ENCODE peak calls at places on chromosome 22, in ten cellular contexts. T, M, U, H, D, E, I, X, J and G are unnamed samples.

GRCh38 chr22:17358394-17358793 is 10.9 kb upstream of the CECR2 start:
- DNase-seq in E (no peak), I (no peak), H (no peak), D (no peak), T (no peak), M (no peak), J (no peak), X (no peak), U (no peak), G (no peak)

GRCh38 chr22:42653992-42654391 is 4.8 kb upstream of the CYB5R3 start:
- DNase-seq in D (no peak), E (no peak), I (no peak), X (no peak), T (no peak), H (no peak), M (no peak), J (no peak), U (no peak), G (no peak)

GRCh38 chr22:23777776-23778575 is 5.3 kb downstream of the MMP11 start:
- DNase-seq in M (no peak), H (peak; percentile 18), D (no peak), U (peak; percentile 84), E (no peak), T (no peak), X (no peak), J (no peak), I (no peak), G (no peak)

GRCh38 chr22:37195921-37196320 is 7.9 kb upstream of the C1QTNF6 start:
- DNase-seq in X (no peak), I (peak; percentile 65), T (no peak), H (peak; percentile 16), D (peak; percentile 11), J (no peak), U (no peak), E (peak; percentile 12), M (peak; percentile 55), G (no peak)

GRCh38 chr22:47310601-47311000 is 548.2 kb downstream of the TBC1D22A start:
- DNase-seq in X (peak; percentile 36), U (no peak), I (peak; percentile 8), H (peak; percentile 31), M (no peak), D (peak; percentile 94), E (no peak), J (no peak), T (no peak), G (no peak)

GRCh38 chr22:43099095-43099494 is 9.9 kb upstream of the TTLL1 start:
- DNase-seq in D (no peak), E (no peak), T (no peak), M (no peak), X (no peak), J (no peak), I (no peak), H (no peak), U (no peak), G (no peak)

GRCh38 chr22:37079158-37079557 is 27.6 kb downstream of the KCTD17 start:
- DNase-seq in I (no peak), U (no peak), E (no peak), X (no peak), M (no peak), J (no peak), D (no peak), T (no peak), H (no peak), G (no peak)

GRCh38 chr22:20955548-20955947 is 11.5 kb upstream of the AIFM3 start:
- DNase-seq in M (no peak), X (no peak), J (no peak), U (no peak), E (no peak), D (peak; percentile 10), T (no peak), I (no peak), H (no peak), G (no peak)

GRCh38 chr22:39723899-39724351 is 153.4 kb downstream of the CACNA1I start:
- DNase-seq in M (peak; percentile 85), J (peak; percentile 25), T (no peak), E (peak; percentile 9), D (peak; percentile 3), X (peak; percentile 50), H (peak; percentile 50), U (no peak), I (peak; percentile 16), G (no peak)

GRCh38 chr22:37817705-37818311 is 5.4 kb upstream of the GALR3 start:
- DNase-seq in J (peak; percentile 89), M (peak; percentile 88), H (peak; percentile 68), T (peak; percentile 89), D (peak; percentile 75), I (peak; percentile 58), X (peak; percentile 69), U (peak; percentile 90), E (peak; percentile 84), G (peak; percentile 79)

DNA sequence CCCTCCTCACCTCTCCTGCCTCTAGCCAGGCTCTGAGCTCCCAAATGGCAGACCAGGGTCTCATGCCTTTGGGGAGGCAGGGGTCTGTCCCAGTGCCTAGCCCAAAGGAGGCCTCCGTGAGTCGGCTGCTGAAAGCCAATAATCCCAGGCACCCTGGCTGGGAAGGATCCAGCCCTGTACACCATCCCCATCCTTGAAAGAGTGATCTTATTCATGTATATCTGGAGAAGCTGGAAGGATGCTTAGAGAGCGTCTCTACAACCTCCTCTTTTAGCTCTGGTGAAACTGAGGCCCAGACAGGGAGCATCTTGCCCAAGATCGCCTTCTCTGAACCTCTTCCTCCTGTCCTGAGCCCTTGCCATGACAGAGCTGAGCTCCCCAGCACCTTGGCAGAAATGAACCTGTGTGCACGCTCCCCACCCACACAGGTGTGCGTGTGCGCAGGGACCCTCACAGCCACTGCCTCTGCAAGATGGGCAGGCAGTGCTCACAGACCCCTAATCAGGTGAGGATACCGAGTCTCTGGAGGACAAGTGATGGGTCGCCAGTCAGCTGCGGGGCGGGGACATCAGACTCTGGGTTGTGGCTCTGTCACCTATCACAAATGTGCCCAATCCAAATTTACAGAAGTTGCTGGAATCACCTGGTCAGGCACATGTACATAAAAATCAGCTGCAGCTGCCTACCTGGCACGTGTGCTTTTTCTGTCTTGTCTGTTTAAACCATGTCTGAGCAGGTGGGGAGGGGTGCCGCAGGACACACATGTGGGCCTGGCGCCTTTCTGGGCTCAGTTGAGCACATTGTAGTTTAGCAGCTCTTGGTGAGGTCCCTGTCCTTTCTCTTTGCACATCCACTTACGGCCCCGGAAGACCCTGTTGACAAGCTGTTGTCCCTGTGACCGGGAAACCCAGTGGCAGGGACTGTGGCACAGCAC is 49.3 kb upstream of the WNT7B start:
- DNase-seq in I (no peak), E (peak; percentile 41), U (peak; percentile 66), H (no peak), X (no peak), J (no peak), M (no peak), D (no peak), T (no peak), G (no peak)
- H3K27ac ChIP-seq in I (no peak overlapping the region), E (peak overlapping the region; percentile 83), U (peak overlapping the region; percentile 74), H (no peak overlapping the region), X (no peak overlapping the region), J (peak overlapping the region; percentile 74), M (no peak overlapping the region), D (no peak overlapping the region), T (no peak overlapping the region), G (no peak overlapping the region)

GRCh38 chr22:25069758-25070461 is 117.4 kb downstream of the KIAA1671 start:
- DNase-seq in D (no peak), E (no peak), T (no peak), U (no peak), X (no peak), J (no peak), I (no peak), H (no peak), M (peak; percentile 21), G (no peak)
- H3K4me1 ChIP-seq in D (no peaks in the 10 kb centered on the region), E (no peaks in the 10 kb centered on the region), T (no peaks in the 10 kb centered on the region), U (no peaks in the 10 kb centered on the region), X (no peaks in the 10 kb centered on the region), J (peaks cover 6% of the 10 kb centered on the region), I (peaks cover 5% of the 10 kb centered on the region), H (no peaks in the 10 kb centered on the region), M (peaks cover 15% of the 10 kb centered on the region), G (no peaks in the 10 kb centered on the region)

GRCh38 chr22:50271011-50271394 is 823 bp upstream of the MAPK11 start:
- DNase-seq in M (no peak), E (no peak), T (no peak), H (no peak), I (no peak), X (no peak), U (no peak), D (no peak), J (no peak), G (no peak)
- TF ChIP-seq CTCF in M (no peak), E (no peak), T (no peak), H (no peak), I (no peak), X (no peak), U (no peak), D (no peak), J (no peak), G (no peak)

GRCh38 chr22:30873086-30873650 is 95.4 kb downstream of the MORC2 start:
- DNase-seq in H (no peak), I (no peak), J (no peak), D (no peak), E (no peak), T (no peak), U (no peak), X (no peak), M (no peak), G (no peak)

GRCh38 chr22:30870451-30871345 is 97.9 kb downstream of the MORC2 start:
- DNase-seq in I (no peak), H (no peak), X (no peak), T (no peak), M (no peak), D (no peak), U (peak; percentile 50), J (no peak), E (peak; percentile 34), G (no peak)

GRCh38 chr22:30872282-30873041 is 96.1 kb downstream of the MORC2 start:
- DNase-seq in H (no peak), E (peak; percentile 24), X (no peak), T (no peak), M (no peak), J (no peak), U (peak; percentile 42), I (no peak), D (no peak), G (no peak)

GRCh38 chr22:30869996-30870395 is 98.6 kb downstream of the MORC2 start:
- DNase-seq in H (no peak), M (no peak), T (no peak), E (peak; percentile 34), I (no peak), X (no peak), J (no peak), D (no peak), U (peak; percentile 51), G (no peak)

DNA sequence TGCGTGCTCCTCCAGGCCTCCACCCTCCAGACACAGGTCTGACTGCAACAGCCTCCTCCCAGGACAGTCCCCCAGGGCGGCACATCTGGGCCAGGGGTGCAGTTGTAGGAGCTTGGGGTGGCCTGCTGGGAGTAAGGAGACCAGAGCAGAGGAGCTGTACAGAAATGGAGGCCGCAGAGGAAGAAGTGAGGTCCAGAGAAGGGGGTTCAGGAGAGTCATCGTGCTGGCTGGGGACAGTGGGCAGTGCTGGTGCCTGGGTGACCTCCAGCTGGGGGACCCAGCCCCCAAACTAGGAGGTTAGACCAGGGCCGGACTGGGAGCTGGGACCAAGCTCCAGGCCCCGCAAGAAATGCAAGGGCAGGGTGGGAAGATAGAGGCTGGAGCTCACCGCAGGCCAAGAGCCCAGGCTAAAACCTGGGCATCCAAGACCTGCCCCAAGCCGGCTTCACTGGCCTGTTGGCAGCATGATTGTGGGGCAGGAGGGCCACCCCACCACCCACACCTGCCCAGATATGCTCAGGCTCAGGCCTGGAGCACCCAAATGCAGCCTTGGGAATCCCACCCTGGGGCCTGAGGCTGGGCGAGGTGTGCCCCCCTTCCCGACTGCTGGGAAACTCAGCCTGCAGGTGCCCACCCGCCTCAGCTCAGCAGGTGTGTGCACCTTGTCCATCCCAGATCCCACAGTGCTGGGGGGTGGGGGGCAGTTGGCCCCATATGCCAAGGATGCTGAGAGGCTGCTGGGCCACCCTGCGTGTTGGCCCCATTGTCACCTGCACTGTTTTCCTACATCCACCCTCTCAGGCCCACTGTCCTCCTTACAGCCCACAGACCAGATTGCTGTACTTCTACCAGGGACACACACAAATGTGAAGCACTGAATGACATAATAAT is 96.9 kb downstream of the MORC2 start:
- DNase-seq in J (no peak), M (no peak), U (peak; percentile 40), X (no peak), E (peak; percentile 36), I (no peak), D (no peak), H (no peak), T (no peak), G (no peak)
- H3K27ac ChIP-seq in J (no peak overlapping the region), M (no peak overlapping the region), U (no peak overlapping the region), X (no peak overlapping the region), E (no peak overlapping the region), I (no peak overlapping the region), D (no peak overlapping the region), H (no peak overlapping the region), T (no peak overlapping the region), G (no peak overlapping the region)